ENCODE peak calls at places on chromosomes 6 and 20, in six cellular contexts. E, T, K, C, W and X are unnamed samples.

GRCh38 chr6:37006793-37007339 is 1.4 kb downstream of the FGD2 start:
- DNase-seq in E (no peak), T (peak; percentile 60), K (no peak), C (no peak), W (peak; percentile 57), X (no peak)

GRCh38 chr6:71405416-71405815 is 116.8 kb downstream of the OGFRL1 start:
- DNase-seq in E (no peak), T (no peak), K (no peak), C (no peak), W (no peak), X (no peak)

GRCh38 chr6:17276766-17277165 is 4.4 kb upstream of the RBM24 start:
- DNase-seq in E (no peak), T (peak; percentile 52), K (no peak), C (no peak), W (peak; percentile 60), X (no peak)

GRCh38 chr6:34696739-34697543 is at the start of gene ILRUN:
- DNase-seq in E (peak; percentile 81), T (peak; percentile 92), K (peak; percentile 93), C (peak; percentile 95), W (peak; percentile 98), X (peak; percentile 96)

GRCh38 chr6:33634203-33634727 is 13.1 kb downstream of the ITPR3 start:
- DNase-seq in E (no peak), T (no peak), K (no peak), C (no peak), W (peak; percentile 32), X (no peak)

GRCh38 chr6:18213439-18213838 is 50.9 kb downstream of the DEK start:
- DNase-seq in E (no peak), T (no peak), K (no peak), C (no peak), W (no peak), X (no peak)

GRCh38 chr20:59141818-59142581 is 21.6 kb upstream of the ZNF831 start:
- DNase-seq in E (no peak), T (no peak), K (no peak), C (peak; percentile 55), W (peak; percentile 11), X (peak; percentile 26)

GRCh38 chr6:53961679-53962370 is 149.4 kb upstream of the MLIP start:
- DNase-seq in E (no peak), T (peak; percentile 77), K (no peak), C (peak; percentile 13), W (peak; percentile 68), X (peak; percentile 19)

GRCh38 chr6:155325700-155326516 is 11.6 kb upstream of the TFB1M start:
- DNase-seq in E (no peak), T (no peak), K (no peak), C (peak; percentile 59), W (peak; percentile 15), X (no peak)

DNA sequence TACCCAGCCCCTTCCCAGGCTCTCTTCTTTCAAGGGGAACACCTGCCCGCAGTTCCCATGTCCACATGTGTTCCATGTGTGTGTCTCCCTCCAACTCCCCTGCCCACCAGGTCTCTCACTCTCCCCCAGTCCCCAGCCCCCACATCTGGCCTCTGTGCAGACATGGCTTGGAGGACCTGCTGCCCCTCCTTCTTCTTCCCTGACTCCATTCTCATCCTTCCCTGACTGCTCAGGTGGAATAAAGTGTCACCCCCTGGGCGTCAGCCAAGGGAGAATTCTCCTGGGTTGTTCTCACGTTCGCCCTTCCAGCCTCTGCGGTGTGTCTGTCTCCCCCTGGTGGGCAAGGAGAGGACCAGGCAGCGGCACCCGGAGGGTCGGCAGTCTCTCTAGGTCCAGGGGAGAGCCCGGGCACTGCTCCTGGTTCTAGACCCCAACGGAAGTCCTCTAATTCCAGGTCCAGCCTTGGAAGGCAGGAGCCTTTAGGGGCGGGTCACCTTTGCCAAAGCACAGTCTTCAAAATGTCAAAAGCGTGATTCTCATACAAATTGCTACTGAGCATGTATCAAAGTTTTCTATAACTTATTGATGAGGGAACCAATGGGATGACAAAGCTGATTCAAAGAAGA is 50.5 kb downstream of the EBF4 start:
- DNase-seq in E (peak; percentile 54), T (peak; percentile 39), K (peak; percentile 54), C (peak; percentile 86), W (peak; percentile 80), X (peak; percentile 82)
- TF ChIP-seq EZH2 in E (no peak), T (no peak), K (no peak), C (no peak), W (no peak), X (no peak)

GRCh38 chr6:88165877-88166492 is at the start of gene CNR1:
- DNase-seq in E (no peak), T (peak; percentile 39), K (peak; percentile 10), C (no peak), W (peak; percentile 61), X (peak; percentile 45)

GRCh38 chr6:88167625-88167937 is 1.4 kb upstream of the CNR1 start:
- DNase-seq in E (no peak), T (no peak), K (no peak), C (no peak), W (no peak), X (no peak)

GRCh38 chr6:88166493-88166900 is 350 bp upstream of the CNR1 start:
- DNase-seq in E (no peak), T (no peak), K (no peak), C (no peak), W (no peak), X (no peak)

GRCh38 chr6:88168362-88168761 is 2.2 kb upstream of the CNR1 start:
- DNase-seq in E (no peak), T (no peak), K (no peak), C (no peak), W (no peak), X (no peak)

DNA sequence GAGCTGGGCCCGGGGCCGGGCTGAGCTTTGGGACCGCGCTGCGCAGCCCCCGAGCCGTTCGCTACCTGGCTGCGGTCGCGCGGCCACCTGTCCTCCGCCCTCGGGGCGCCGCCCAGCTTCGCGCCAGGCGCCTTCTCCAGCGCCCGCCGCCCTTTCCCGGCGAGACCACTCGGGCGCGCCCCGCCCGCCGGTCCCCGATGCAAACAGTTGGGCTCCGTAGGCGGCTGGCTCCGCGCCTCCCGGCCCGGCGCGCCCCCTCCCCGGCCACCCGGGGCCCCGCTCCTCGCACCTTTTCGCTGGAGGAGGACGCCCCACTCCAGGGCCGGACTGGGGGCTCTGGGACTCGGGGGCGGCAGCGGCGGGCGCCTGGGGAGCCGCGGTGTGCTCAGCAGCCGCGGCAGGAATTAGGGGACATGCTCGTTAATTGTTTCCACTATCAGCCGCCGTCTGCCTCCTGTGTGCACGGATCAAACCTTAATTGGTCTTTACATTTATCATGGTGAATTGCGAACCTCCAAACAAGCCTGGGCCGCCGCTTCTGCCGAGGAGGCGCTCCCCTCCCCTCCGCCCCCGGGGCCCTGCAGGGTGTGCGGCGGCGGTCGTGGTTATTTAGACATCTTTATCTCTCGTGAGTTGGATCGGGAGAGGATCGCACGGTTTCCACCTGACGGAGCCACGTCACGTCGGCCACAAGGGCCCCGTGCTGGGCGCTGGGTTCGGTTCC is 916 bp upstream of the CNR1 start:
- DNase-seq in E (no peak), T (no peak), K (no peak), C (no peak), W (no peak), X (no peak)
- TF ChIP-seq EZH2 in E (no peak), T (peak; percentile 53), K (no peak), C (no peak), W (no peak), X (peak; percentile 89)

GRCh38 chr20:58084966-58085365 is 143.5 kb downstream of the ANKRD60 start:
- DNase-seq in E (no peak), T (no peak), K (peak; percentile 60), C (peak; percentile 92), W (peak; percentile 46), X (no peak)
- TF ChIP-seq EZH2 in E (no peak), T (no peak), K (no peak), C (no peak), W (no peak), X (no peak)

GRCh38 chr6:38714239-38715015 is 684 bp upstream of the DNAH8 start:
- DNase-seq in E (no peak), T (no peak), K (no peak), C (no peak), W (no peak), X (no peak)

GRCh38 chr6:38716825-38717224 is 1.7 kb downstream of the DNAH8 start:
- DNase-seq in E (no peak), T (no peak), K (no peak), C (no peak), W (no peak), X (no peak)

GRCh38 chr6:38713812-38714211 is 1.3 kb upstream of the DNAH8 start:
- DNase-seq in E (no peak), T (no peak), K (peak; percentile 9), C (peak; percentile 80), W (no peak), X (no peak)

GRCh38 chr6:38719358-38719757 is 4.2 kb downstream of the DNAH8 start:
- DNase-seq in E (no peak), T (no peak), K (no peak), C (no peak), W (no peak), X (no peak)

GRCh38 chr6:38715016-38715809 is at the start of gene DNAH8:
- DNase-seq in E (no peak), T (peak; percentile 18), K (no peak), C (no peak), W (peak; percentile 27), X (no peak)
- TF ChIP-seq EZH2 in E (no peak), T (peak; percentile 50), K (no peak), C (no peak), W (no peak), X (peak; percentile 59)

DNA sequence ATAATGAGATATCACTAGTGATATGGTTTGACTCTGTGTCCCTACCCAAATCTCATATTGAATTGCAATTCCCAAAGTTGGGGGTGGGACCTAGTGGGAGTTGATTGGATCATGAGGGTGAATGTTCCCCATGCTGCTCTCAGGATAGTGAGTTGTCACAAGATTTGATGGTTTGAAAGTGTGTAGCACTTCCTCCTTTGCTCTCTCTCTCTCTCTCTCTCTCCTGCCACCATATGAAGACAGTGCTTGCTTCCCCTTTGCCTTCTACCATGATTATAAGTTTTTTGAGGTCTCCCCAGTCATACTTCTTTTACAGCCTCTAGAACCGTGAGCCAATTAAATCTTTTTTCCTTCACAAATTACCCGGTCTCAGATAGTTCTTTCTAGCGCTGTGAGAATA is 1002.0 kb upstream of the ADGRB3 start:
- DNase-seq in E (no peak), T (no peak), K (no peak), C (no peak), W (no peak), X (no peak)
- TF ChIP-seq EZH2 in E (no peak), T (no peak), K (no peak), C (no peak), W (no peak), X (no peak)

GRCh38 chr20:57260959-57261357 is 5.5 kb downstream of the BMP7 start:
- DNase-seq in E (no peak), T (peak; percentile 39), K (no peak), C (no peak), W (no peak), X (no peak)
- TF ChIP-seq EZH2 in E (no peak), T (no peak), K (no peak), C (no peak), W (no peak), X (no peak)